ENCODE peak calls at places on chromosomes 5 and 9, in six cellular contexts. M, S, Y, P, I and J are unnamed samples. For H3K36me3, H3K4me1 and H3K27me3, the result is how much of the 10 kb centered on the place peaks cover.

GRCh38 chr9:78821126-78821822 is 524.3 kb downstream of the PSAT1 start:
- DNase-seq in M (no peak), S (no peak), Y (peak), P (no peak), I (peak), J (no peak)

GRCh38 chr5:105529851-105530250 is 1967.3 kb upstream of the NUDT12 start:
- DNase-seq in M (no peak), S (no peak), Y (no peak), P (no peak), I (no peak), J (no peak)

GRCh38 chr5:175741556-175741955 is 83.7 kb downstream of the HRH2 start:
- DNase-seq in M (no peak), S (no peak), Y (no peak), P (no peak), I (no peak), J (no peak)

GRCh38 chr5:16757146-16757545 is 140.3 kb upstream of the RETREG1 start:
- DNase-seq in M (no peak), S (no peak), Y (no peak), P (no peak), I (no peak), J (no peak)

GRCh38 chr5:15009420-15009819 is 137.8 kb upstream of the ANKH start:
- DNase-seq in M (no peak), S (no peak), Y (no peak), P (no peak), I (no peak), J (no peak)

GRCh38 chr9:27701664-27702063 is 128.4 kb upstream of the C9orf72 start:
- DNase-seq in M (no peak), S (no peak), Y (no peak), P (peak), I (no peak), J (peak)

GRCh38 chr5:112160652-112161391 is 258.3 kb downstream of the EPB41L4A start:
- DNase-seq in M (peak), S (peak), Y (peak), P (peak), I (peak), J (peak)

GRCh38 chr9:26210338-26210851 is 532.2 kb upstream of the TUSC1 start:
- DNase-seq in M (no peak), S (no peak), Y (peak), P (no peak), I (peak), J (no peak)

GRCh38 chr9:16870606-16871357 is at the start of gene BNC2:
- DNase-seq in M (no peak), S (peak), Y (peak), P (peak), I (peak), J (no peak)

GRCh38 chr5:118326496-118327045 is 661.8 kb downstream of the DTWD2 start:
- DNase-seq in M (no peak), S (no peak), Y (peak), P (no peak), I (no peak), J (no peak)

GRCh38 chr9:98045234-98046160 is 11.0 kb upstream of the NANS start:
- DNase-seq in M (peak), S (no peak), Y (no peak), P (no peak), I (no peak), J (no peak)

GRCh38 chr5:168291961-168292782 is 727 bp downstream of the WWC1 start:
- DNase-seq in M (no peak), S (peak), Y (peak), P (no peak), I (peak), J (no peak)

GRCh38 chr9:69877852-69878507 is 57.4 kb downstream of the CFAP95 start:
- DNase-seq in M (no peak), S (no peak), Y (peak), P (no peak), I (peak), J (no peak)

GRCh38 chr9:102362463-102363138 is 624.2 kb upstream of the GRIN3A start:
- DNase-seq in M (no peak), S (no peak), Y (no peak), P (no peak), I (peak), J (no peak)

GRCh38 chr9:131826053-131826452 is 86.2 kb upstream of the RAPGEF1 start:
- DNase-seq in M (no peak), S (no peak), Y (no peak), P (no peak), I (no peak), J (no peak)

GRCh38 chr5:157362982-157363381 is 97.0 kb upstream of the NIPAL4 start:
- DNase-seq in M (no peak), S (no peak), Y (no peak), P (no peak), I (no peak), J (no peak)
- H3K36me3 ChIP-seq in M (half or more), S (under half), Y (under half), P (under half), I (under half), J (under half)

DNA sequence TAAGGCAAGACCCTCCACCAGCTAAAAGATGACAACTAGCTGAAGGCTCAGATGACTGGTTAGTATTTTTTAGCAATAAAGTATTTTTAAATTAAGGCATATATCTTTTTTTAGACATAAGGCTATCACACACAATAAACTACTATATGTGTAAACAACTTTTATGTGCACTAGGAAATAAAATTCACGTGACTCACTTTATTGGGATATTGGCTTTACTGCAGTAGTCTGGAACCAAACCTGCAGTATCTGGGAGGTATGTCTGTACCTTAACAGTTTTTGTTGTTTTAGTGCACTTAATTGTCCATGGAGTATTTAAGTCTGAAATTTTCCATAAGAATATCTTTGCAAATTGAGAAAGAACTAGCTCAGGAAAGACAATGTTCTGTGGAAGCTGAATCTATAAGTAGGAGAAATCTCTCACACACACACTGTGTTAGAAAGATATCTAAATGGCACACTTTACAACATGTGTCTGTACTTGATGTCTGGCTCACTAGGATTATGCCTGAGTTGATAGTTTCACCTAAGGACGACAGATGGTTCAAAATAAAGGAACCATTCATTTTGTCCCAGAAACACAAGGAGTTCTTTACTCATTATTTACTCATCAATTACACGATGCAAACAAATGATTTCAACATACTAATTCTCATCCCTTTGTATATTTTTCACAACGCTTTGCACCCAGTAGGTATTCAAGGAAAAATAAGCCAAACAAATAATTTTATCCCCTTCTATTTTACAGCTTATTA is 4.6 kb downstream of the RAPGEF6 start:
- DNase-seq in M (no peak), S (no peak), Y (no peak), P (no peak), I (no peak), J (no peak)
- H3K4me1 ChIP-seq in M (half or more), S (under half), Y (under half), P (half or more), I (under half), J (under half)

DNA sequence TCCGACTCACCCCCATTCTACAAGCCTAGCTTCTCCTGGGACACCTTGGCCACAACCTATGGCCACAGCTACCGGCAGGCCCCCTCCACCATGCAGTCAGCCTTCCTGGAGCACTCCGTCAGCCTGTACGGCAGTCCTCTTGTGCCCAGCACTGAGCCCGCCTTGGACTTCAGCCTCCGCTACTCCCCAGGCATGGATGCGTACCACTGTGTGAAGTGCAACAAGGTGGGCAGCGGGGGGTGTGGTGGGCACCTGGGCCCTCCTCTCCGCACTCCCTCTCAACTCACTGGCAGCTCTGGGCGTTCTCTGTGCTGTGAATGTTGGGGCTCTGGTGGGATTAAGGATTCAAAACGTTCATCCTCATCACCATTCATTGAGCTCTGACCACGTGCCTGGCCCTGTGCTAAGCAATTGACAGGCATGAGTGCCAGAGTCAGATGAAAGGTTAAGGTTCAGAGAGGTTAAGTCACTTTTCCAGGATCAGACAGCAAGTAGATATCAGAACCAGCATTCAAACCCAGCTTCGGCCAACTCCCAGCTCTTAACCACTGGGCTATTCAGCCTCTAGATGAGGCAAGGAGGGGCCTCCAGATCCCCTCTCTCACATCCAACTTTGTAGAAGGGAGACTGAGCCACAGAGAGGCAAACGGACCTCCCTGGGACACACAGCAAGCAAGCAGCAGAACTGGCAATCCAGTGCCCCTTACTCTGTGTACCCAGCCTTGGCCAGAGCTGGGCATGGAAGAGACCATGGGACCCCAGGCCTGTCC is 9.9 kb downstream of the GFI1B start:
- DNase-seq in M (no peak), S (no peak), Y (peak), P (no peak), I (no peak), J (no peak)
- H3K27me3 ChIP-seq in M (under half), S (under half), Y (under half), P (half or more), I (under half), J (under half)

DNA sequence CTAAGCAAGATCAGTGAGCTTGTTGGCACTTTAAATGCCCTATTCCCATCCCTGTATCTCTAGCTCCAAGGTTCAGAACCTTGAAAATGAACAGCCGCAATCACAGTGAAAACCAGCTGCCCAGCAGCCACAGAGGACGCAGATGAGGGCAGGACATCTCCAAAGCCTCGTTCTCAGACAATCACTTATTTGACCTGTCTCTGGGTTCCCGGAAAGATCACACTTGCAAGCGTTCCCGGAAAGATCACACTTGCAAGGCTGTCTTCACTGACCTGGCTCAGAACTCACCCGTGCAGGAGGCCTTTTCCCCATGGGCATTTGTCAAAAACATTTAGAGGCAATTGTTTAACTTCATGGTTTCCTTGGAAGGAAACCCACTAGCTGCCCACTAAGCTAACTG is 25.7 kb downstream of the IPPK start:
- DNase-seq in M (no peak), S (no peak), Y (no peak), P (no peak), I (no peak), J (no peak)
- H3K36me3 ChIP-seq in M (under half), S (half or more), Y (half or more), P (half or more), I (under half), J (under half)

GRCh38 chr9:136530472-136531089 is 15.3 kb downstream of the NOTCH1 start:
- DNase-seq in M (no peak), S (no peak), Y (no peak), P (no peak), I (no peak), J (no peak)
- H3K4me1 ChIP-seq in M (half or more), S (under half), Y (under half), P (half or more), I (half or more), J (under half)

GRCh38 chr5:139903450-139903804 is 107.8 kb downstream of the PSD2 start:
- DNase-seq in M (no peak), S (peak), Y (no peak), P (no peak), I (peak), J (no peak)

GRCh38 chr5:139898981-139899380 is 103.4 kb downstream of the PSD2 start:
- DNase-seq in M (no peak), S (no peak), Y (no peak), P (no peak), I (no peak), J (no peak)

GRCh38 chr5:139901971-139902370 is 106.4 kb downstream of the PSD2 start:
- DNase-seq in M (no peak), S (peak), Y (no peak), P (no peak), I (no peak), J (no peak)

GRCh38 chr5:139900546-139901250 is 105.1 kb downstream of the PSD2 start:
- DNase-seq in M (no peak), S (peak), Y (no peak), P (no peak), I (no peak), J (no peak)

DNA sequence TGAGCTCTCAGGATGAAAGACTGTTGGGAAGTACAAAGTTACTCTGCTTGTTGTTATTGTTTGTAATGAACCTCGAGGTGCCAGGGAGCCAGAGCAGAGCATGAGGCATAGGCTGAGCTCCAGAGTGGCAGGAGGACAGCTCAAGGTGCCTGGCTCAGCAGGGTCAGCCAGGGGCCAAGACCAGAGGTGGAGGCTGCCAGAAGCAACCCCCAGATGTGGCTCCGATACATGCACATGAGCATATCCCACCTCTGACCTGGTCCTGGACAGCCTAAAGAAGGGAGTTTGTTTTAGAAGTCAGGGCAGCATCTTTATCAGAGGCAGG is 105.6 kb downstream of the PSD2 start:
- DNase-seq in M (no peak), S (peak), Y (no peak), P (no peak), I (no peak), J (no peak)
- H3K27me3 ChIP-seq in M (under half), S (half or more), Y (half or more), P (under half), I (half or more), J (under half)

GRCh38 chr5:148406406-148406805 is 22.6 kb downstream of the FBXO38 start:
- DNase-seq in M (no peak), S (no peak), Y (no peak), P (no peak), I (no peak), J (no peak)
- H3K36me3 ChIP-seq in M (half or more), S (half or more), Y (half or more), P (half or more), I (under half), J (half or more)